ENCODE peak calls at places on chromosomes 13 and 19, in four cellular contexts. H, E, Y and N are unnamed samples.

GRCh38 chr13:56700324-56700723 is 440.4 kb upstream of the PRR20A start:
- DNase-seq in E (no peak), H (no peak), Y (no peak), N (no peak)

GRCh38 chr19:11456659-11457058 is 21.2 kb downstream of the PRKCSH start:
- DNase-seq in Y (no peak), E (no peak), H (no peak), N (no peak)

GRCh38 chr13:52848455-52849190 is at the start of gene PCDH8:
- DNase-seq in Y (peak), E (no peak), H (peak), N (no peak)

GRCh38 chr13:109869312-109870237 is 83.2 kb upstream of the IRS2 start:
- DNase-seq in H (peak), Y (no peak), E (peak), N (peak)

GRCh38 chr19:4575978-4576933 is 16.8 kb upstream of the SEMA6B start:
- DNase-seq in Y (peak), E (peak), H (peak), N (peak)

GRCh38 chr13:26168276-26168814 is 53.8 kb downstream of the RNF6 start:
- DNase-seq in E (peak), Y (no peak), H (no peak), N (no peak)

GRCh38 chr19:10086032-10086903 is at the start of gene SHFL:
- DNase-seq in H (peak), Y (peak), E (peak), N (peak)

GRCh38 chr13:66520511-66521390 is 709.4 kb downstream of the PCDH9 start:
- DNase-seq in E (no peak), Y (no peak), H (peak), N (peak)

GRCh38 chr13:30997697-30998547 is 65.5 kb downstream of the TEX26 start:
- DNase-seq in Y (no peak), E (peak), H (peak), N (no peak)

GRCh38 chr13:49214917-49215376 is 5.2 kb upstream of the MLNR start:
- DNase-seq in Y (peak), H (no peak), E (peak), N (no peak)

GRCh38 chr13:74000906-74001305 is 133.3 kb downstream of the KLF12 start:
- DNase-seq in E (no peak), H (no peak), Y (no peak), N (no peak)

GRCh38 chr13:43433691-43434121 is 353.1 kb downstream of the ENOX1 start:
- DNase-seq in H (no peak), E (peak), Y (peak), N (no peak)

GRCh38 chr19:35403116-35403760 is 32.4 kb downstream of the GPR42 start:
- DNase-seq in H (no peak), E (no peak), Y (no peak), N (no peak)

GRCh38 chr13:79349011-79349410 is 57.0 kb downstream of the RBM26 start:
- DNase-seq in H (no peak), E (no peak), Y (no peak), N (peak)

GRCh38 chr19:16078759-16079707 is 2.7 kb downstream of the TPM4 start:
- DNase-seq in E (peak), H (peak), Y (peak), N (peak)

GRCh38 chr13:112729408-112729807 is 39.6 kb downstream of the ATP11A start:
- DNase-seq in H (no peak), Y (no peak), E (no peak), N (no peak)

GRCh38 chr19:10112037-10112751 is 701 bp downstream of the P2RY11 start:
- DNase-seq in H (peak), Y (peak), E (peak), N (no peak)

GRCh38 chr13:51895906-51896888 is 34.4 kb downstream of the CCDC70 start:
- DNase-seq in Y (peak), H (peak), E (peak), N (peak)

GRCh38 chr19:16366056-16366432 is 41.4 kb downstream of the KLF2 start:
- DNase-seq in Y (no peak), E (no peak), H (no peak), N (no peak)

GRCh38 chr19:39582891-39583625 is 19.3 kb upstream of the LGALS13 start:
- DNase-seq in E (no peak), Y (peak), H (no peak), N (no peak)